ENCODE peak calls at places on chromosomes 5 and 9, in eight cellular contexts. H is astrocyte; P is right lobe of liver; K is mammary epithelial cell; L is adrenal gland; F is CD4-positive, alpha-beta memory T cell; I is GM23248; B is effector memory CD4-positive, alpha-beta T cell. Y is an unnamed sample. For H3K27me3 and H3K36me3, the result is how much of the 10 kb centered on the place peaks cover.

GRCh38 chr5:93428868-93429267 is 152.2 kb downstream of the NR2F1-AS1 start:
- DNase-seq in H (peak), P (no peak), K (peak), L (no peak), F (no peak), I (peak), B (no peak), Y (no peak)

GRCh38 chr9:101119206-101119819 is 90.8 kb downstream of the PLPPR1 start:
- DNase-seq in H (no peak), P (peak), K (peak), L (peak), F (no peak), I (peak), B (no peak), Y (peak)

GRCh38 chr9:18385676-18386075 is 88.3 kb upstream of the ADAMTSL1 start:
- DNase-seq in H (peak), P (no peak), K (no peak), L (no peak), F (no peak), I (peak), B (no peak), Y (no peak)

GRCh38 chr9:93118863-93119702 is 15.0 kb downstream of the NINJ1 start:
- DNase-seq in H (no peak), P (peak), K (no peak), L (peak), F (no peak), I (no peak), B (no peak), Y (no peak)

GRCh38 chr5:173963107-173963506 is 25.9 kb upstream of the C5orf47 start:
- DNase-seq in H (peak), P (no peak), K (peak), L (peak), F (no peak), I (peak), B (no peak), Y (peak)

GRCh38 chr9:107404086-107404590 is 85.4 kb downstream of the KLF4 start:
- DNase-seq in H (no peak), P (no peak), K (no peak), L (no peak), F (no peak), I (no peak), B (no peak), Y (no peak)

GRCh38 chr5:173884402-173885053 is 3.6 kb upstream of the CPEB4 start:
- DNase-seq in H (no peak), P (no peak), K (peak), L (no peak), F (peak), I (no peak), B (peak), Y (no peak)

GRCh38 chr5:95817430-95817829 is 5.1 kb downstream of the GLRX start:
- DNase-seq in H (peak), P (no peak), K (no peak), L (peak), F (no peak), I (peak), B (peak), Y (peak)

GRCh38 chr5:32312194-32312681 is 501 bp downstream of the MTMR12 start:
- DNase-seq in H (peak), P (peak), K (peak), L (peak), F (no peak), I (peak), B (peak), Y (peak)

GRCh38 chr5:126235628-126236027 is 187.6 kb upstream of the GRAMD2B start:
- DNase-seq in H (no peak), P (no peak), K (no peak), L (no peak), F (no peak), I (no peak), B (no peak), Y (no peak)

GRCh38 chr5:61625682-61626620 is 293.9 kb downstream of the ZSWIM6 start:
- DNase-seq in H (peak), P (peak), K (no peak), L (peak), F (no peak), I (peak), B (no peak), Y (peak)

GRCh38 chr9:31168161-31168560 is 1216.3 kb upstream of the ACO1 start:
- DNase-seq in H (no peak), P (no peak), K (peak), L (no peak), F (no peak), I (no peak), B (no peak), Y (peak)

GRCh38 chr5:16774806-16775205 is 158.0 kb upstream of the RETREG1 start:
- DNase-seq in H (no peak), P (no peak), K (no peak), L (no peak), F (no peak), I (no peak), B (no peak), Y (no peak)

GRCh38 chr5:139663752-139664151 is 15.6 kb downstream of the CXXC5 start:
- DNase-seq in H (no peak), P (no peak), K (no peak), L (no peak), F (no peak), I (no peak), B (no peak), Y (no peak)

GRCh38 chr5:72117281-72117680 is 10.0 kb downstream of the MAP1B start:
- DNase-seq in H (no peak), P (no peak), K (no peak), L (no peak), F (no peak), I (no peak), B (no peak), Y (no peak)

GRCh38 chr5:72121753-72122445 is 14.6 kb downstream of the MAP1B start:
- DNase-seq in H (peak), P (no peak), K (no peak), L (no peak), F (no peak), I (no peak), B (no peak), Y (no peak)

GRCh38 chr5:72122619-72123018 is 15.3 kb downstream of the MAP1B start:
- DNase-seq in H (no peak), P (no peak), K (no peak), L (no peak), F (no peak), I (no peak), B (no peak), Y (no peak)

GRCh38 chr5:72123764-72124163 is 16.5 kb downstream of the MAP1B start:
- DNase-seq in H (no peak), P (no peak), K (no peak), L (no peak), F (no peak), I (no peak), B (no peak), Y (no peak)

GRCh38 chr5:72121052-72121451 is 13.8 kb downstream of the MAP1B start:
- DNase-seq in H (no peak), P (no peak), K (no peak), L (no peak), F (no peak), I (no peak), B (no peak), Y (no peak)
- H3K27me3 ChIP-seq in H (under half), P (under half), K (under half), L (under half), F (under half), I (under half), B (under half), Y (under half)

DNA sequence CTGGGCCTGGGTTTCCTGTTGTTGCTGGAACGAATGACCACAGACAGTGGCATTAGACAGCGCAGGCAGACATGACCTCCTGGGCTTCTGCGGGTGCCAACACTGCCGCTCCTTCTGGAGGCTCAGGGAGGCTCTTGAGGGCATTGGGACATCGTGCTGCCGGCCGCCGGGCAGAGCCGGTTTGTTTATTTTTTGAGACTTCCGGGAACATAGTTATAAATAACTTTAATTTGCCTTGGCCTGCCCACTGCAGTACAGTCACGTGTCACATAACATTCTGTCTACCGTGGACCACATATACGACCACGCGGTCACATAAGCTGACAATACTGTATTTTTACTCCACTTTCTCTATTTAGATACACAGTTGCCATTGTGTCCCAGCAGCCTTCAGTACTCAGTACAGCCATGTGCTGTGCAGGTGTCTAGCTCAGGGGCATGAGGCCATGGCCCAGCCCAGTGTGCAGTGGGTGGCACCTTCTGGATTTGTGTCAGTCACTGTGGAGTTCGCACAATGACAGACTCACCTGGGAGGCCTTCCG is 8.2 kb upstream of the TOR4A start:
- DNase-seq in H (no peak), P (peak), K (no peak), L (peak), F (no peak), I (no peak), B (no peak), Y (peak)
- H3K4me3 ChIP-seq in H (no peak), P (no peak), K (no peak), L (peak), F (no peak), I (no peak), B (no peak), Y (no peak)

GRCh38 chr5:138386290-138386689 is 33.8 kb downstream of the KDM3B start:
- DNase-seq in H (no peak), P (no peak), K (no peak), L (no peak), F (no peak), I (no peak), B (no peak), Y (no peak)

GRCh38 chr5:138391859-138392386 is 39.4 kb downstream of the KDM3B start:
- DNase-seq in H (no peak), P (no peak), K (peak), L (no peak), F (no peak), I (no peak), B (no peak), Y (peak)

GRCh38 chr5:138385660-138386059 is 33.2 kb downstream of the KDM3B start:
- DNase-seq in H (peak), P (no peak), K (no peak), L (no peak), F (no peak), I (no peak), B (no peak), Y (no peak)

DNA sequence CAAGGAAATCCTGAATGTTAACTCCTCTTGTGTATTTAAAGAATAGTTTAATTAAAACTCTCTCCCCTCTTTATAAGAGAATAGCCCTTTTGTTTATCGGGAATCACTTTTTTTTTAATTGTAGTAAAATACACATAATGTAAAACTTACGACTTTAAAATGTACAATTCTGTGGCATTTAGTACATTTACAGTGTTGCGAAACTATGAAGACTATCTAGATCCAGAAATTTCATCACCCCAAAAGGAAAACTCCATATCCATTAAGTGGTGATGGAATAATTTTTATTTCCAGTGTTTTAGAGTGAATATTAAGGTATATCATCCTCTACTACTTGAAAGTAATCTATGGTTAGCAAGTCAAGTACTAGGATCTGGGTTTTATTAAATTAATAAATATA is 36.8 kb downstream of the KDM3B start:
- DNase-seq in H (no peak), P (no peak), K (no peak), L (no peak), F (no peak), I (peak), B (no peak), Y (no peak)
- H3K36me3 ChIP-seq in H (under half), P (under half), K (under half), L (under half), F (half or more), I (under half), B (half or more), Y (under half)

GRCh38 chr5:178351221-178351825 is 118.7 kb upstream of the PHYKPL start:
- DNase-seq in H (no peak), P (no peak), K (no peak), L (no peak), F (no peak), I (no peak), B (no peak), Y (no peak)
- H3K27me3 ChIP-seq in H (under half), P (under half), K (under half), L (under half), F (under half), I (under half), B (under half), Y (under half)

GRCh38 chr9:121301881-121302286 is 33.9 kb downstream of the GSN start:
- DNase-seq in H (no peak), P (no peak), K (no peak), L (no peak), F (no peak), I (no peak), B (no peak), Y (no peak)

GRCh38 chr9:121304707-121305106 is 36.7 kb downstream of the GSN start:
- DNase-seq in H (no peak), P (no peak), K (no peak), L (no peak), F (no peak), I (no peak), B (no peak), Y (no peak)

GRCh38 chr9:121302341-121302740 is 34.4 kb downstream of the GSN start:
- DNase-seq in H (no peak), P (no peak), K (no peak), L (no peak), F (no peak), I (no peak), B (no peak), Y (no peak)

GRCh38 chr9:121303456-121304451 is 35.8 kb downstream of the GSN start:
- DNase-seq in H (no peak), P (no peak), K (no peak), L (no peak), F (no peak), I (peak), B (no peak), Y (no peak)

GRCh38 chr9:121302786-121303185 is 34.8 kb downstream of the GSN start:
- DNase-seq in H (no peak), P (no peak), K (no peak), L (no peak), F (no peak), I (no peak), B (no peak), Y (no peak)
- H3K4me3 ChIP-seq in H (no peak), P (no peak), K (no peak), L (no peak), F (no peak), I (no peak), B (no peak), Y (no peak)

GRCh38 chr9:118637681-118638080 is 731.6 kb downstream of the BRINP1 start:
- DNase-seq in H (no peak), P (no peak), K (no peak), L (no peak), F (no peak), I (no peak), B (no peak), Y (no peak)

GRCh38 chr9:118643118-118643517 is 726.1 kb downstream of the BRINP1 start:
- DNase-seq in H (peak), P (no peak), K (peak), L (peak), F (no peak), I (peak), B (no peak), Y (peak)

GRCh38 chr9:118644066-118644465 is 725.2 kb downstream of the BRINP1 start:
- DNase-seq in H (no peak), P (no peak), K (no peak), L (no peak), F (no peak), I (no peak), B (no peak), Y (no peak)

GRCh38 chr9:118635416-118635815 is 733.8 kb downstream of the BRINP1 start:
- DNase-seq in H (no peak), P (no peak), K (no peak), L (no peak), F (no peak), I (no peak), B (no peak), Y (no peak)

DNA sequence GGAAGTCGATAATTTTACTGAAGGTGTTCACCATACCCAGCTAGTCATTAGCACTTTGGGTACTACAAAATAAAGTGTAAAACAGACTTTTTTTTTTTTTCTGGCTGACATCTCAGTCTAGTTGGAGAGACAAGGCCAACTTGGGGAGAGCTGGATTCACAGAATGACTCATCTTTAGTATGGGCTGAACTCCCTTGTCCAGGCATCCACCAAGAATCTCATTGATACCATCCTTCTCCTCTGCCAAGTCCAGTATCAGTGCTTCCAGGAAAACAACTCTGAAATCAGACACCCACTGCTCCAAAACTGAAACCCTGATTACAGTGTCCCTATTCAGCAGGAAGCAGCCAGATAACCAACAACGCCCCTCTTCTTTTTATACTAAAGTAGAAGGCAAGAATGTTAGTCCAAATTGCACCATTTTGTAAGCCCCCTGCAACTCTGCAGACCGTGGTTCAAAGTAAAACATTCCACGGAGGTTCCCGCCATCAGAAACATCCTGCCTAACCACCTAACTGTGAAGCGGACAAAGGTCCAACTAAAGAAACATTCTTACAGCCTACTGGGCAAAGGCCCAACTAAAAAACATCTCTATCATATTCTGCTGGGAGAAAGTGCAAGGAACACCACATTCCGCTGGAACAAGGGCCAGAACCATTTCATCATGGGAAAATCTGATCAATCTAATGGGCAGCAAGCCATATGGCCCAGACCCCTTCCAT is 728.2 kb downstream of the BRINP1 start:
- DNase-seq in H (peak), P (no peak), K (peak), L (peak), F (no peak), I (peak), B (no peak), Y (peak)
- H3K36me3 ChIP-seq in H (under half), P (under half), K (under half), L (under half), F (under half), I (under half), B (under half), Y (under half)

GRCh38 chr9:89144242-89144641 is 34.4 kb downstream of the SHC3 start:
- DNase-seq in H (peak), P (no peak), K (no peak), L (no peak), F (no peak), I (no peak), B (no peak), Y (no peak)
- H3K27me3 ChIP-seq in H (under half), P (under half), K (under half), L (under half), F (under half), I (under half), B (under half), Y (under half)

DNA sequence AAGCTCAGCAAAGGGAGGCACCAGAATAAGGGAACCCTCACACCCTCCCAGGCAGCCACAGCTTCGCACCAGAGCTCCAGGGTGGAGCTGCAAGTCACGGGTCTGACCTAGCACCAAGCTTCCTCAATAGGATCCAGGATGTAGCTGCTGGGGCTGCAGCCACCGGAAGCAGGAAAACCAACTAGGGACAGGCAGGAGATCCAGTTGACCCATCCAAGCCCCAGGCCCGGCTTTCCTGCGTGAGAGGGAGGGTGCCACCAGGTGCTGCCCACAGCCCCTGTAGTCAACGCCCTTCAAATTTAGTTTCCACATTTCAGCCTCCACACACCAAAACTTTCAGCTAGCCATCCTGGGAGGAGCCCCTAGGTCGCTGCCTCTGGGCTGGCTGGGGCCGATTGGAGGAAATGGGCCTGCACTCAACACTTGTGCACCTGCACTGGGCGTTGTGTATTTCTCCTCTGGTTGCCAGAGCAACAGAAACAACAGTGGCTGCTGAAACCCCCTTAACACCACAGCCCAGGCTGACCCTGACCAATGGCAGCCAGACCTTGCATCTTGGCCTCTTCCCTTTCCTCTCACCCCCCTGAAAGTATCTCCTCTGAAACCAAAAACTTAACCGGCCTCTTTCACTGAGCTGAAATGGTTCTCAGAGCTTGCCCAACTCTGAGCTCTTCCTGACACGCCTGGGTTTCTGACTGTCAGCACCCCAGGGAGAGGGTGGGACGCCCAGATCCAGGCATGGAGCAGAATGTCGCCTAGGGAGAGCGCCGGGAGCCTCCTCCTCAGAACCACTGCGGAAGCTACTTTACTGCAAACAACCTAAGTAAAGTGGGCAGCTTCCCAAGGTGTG is 226.5 kb upstream of the MAP3K1 start:
- DNase-seq in H (no peak), P (no peak), K (no peak), L (peak), F (peak), I (peak), B (peak), Y (no peak)
- H3K4me3 ChIP-seq in H (no peak), P (no peak), K (no peak), L (no peak), F (no peak), I (no peak), B (peak), Y (no peak)